ENCODE peak calls at places on chromosomes 5 and 9, in seven cellular contexts. One of them, this sample, is unnamed.

GRCh38 chr5:140165921-140166270 is 9.1 kb upstream of the CYSTM1 start:
- DNase-seq in PC-3: no peak
- DNase-seq in WTC11: no peak
- DNase-seq in Peyer's patch: no peak
- DNase-seq in ovary: no peak
- DNase-seq in iPS-NIHi11: no peak
- DNase-seq in ureter: no peak
- DNase-seq in this sample: no peak

GRCh38 chr5:125081101-125081500 is 334.7 kb upstream of the ZNF608 start:
- DNase-seq in Peyer's patch: no peak
- DNase-seq in WTC11: no peak
- DNase-seq in iPS-NIHi11: no peak
- DNase-seq in ovary: no peak
- DNase-seq in ureter: no peak
- DNase-seq in PC-3: no peak
- DNase-seq in this sample: no peak

GRCh38 chr5:21121213-21121612 is 1133.2 kb upstream of the CDH18 start:
- DNase-seq in ovary: no peak
- DNase-seq in PC-3: no peak
- DNase-seq in WTC11: no peak
- DNase-seq in ureter: no peak
- DNase-seq in Peyer's patch: no peak
- DNase-seq in iPS-NIHi11: no peak
- DNase-seq in this sample: no peak

GRCh38 chr5:105145152-105145551 is 1582.6 kb upstream of the NUDT12 start:
- DNase-seq in ureter: no peak
- DNase-seq in PC-3: no peak
- DNase-seq in iPS-NIHi11: no peak
- DNase-seq in Peyer's patch: no peak
- DNase-seq in WTC11: no peak
- DNase-seq in ovary: no peak
- DNase-seq in this sample: no peak

GRCh38 chr5:746258-746761 is 38.2 kb downstream of the ZDHHC11B start:
- DNase-seq in Peyer's patch: no peak
- DNase-seq in PC-3: no peak
- DNase-seq in ovary: no peak
- DNase-seq in ureter: no peak
- DNase-seq in iPS-NIHi11: no peak
- DNase-seq in WTC11: peak
- DNase-seq in this sample: no peak

GRCh38 chr5:40796487-40796889 is 1.7 kb downstream of the PRKAA1 start:
- DNase-seq in ovary: no peak
- DNase-seq in PC-3: peak
- DNase-seq in Peyer's patch: no peak
- DNase-seq in ureter: no peak
- DNase-seq in WTC11: no peak
- DNase-seq in iPS-NIHi11: no peak
- DNase-seq in this sample: no peak

GRCh38 chr5:1107167-1108007 is 4.5 kb downstream of the SLC12A7 start:
- DNase-seq in WTC11: no peak
- DNase-seq in iPS-NIHi11: no peak
- DNase-seq in ovary: no peak
- DNase-seq in Peyer's patch: peak
- DNase-seq in PC-3: no peak
- DNase-seq in ureter: no peak
- DNase-seq in this sample: no peak

GRCh38 chr5:144742376-144742775 is 571.7 kb downstream of the KCTD16 start:
- DNase-seq in ureter: no peak
- DNase-seq in PC-3: no peak
- DNase-seq in ovary: no peak
- DNase-seq in Peyer's patch: no peak
- DNase-seq in iPS-NIHi11: no peak
- DNase-seq in WTC11: no peak
- DNase-seq in this sample: no peak

GRCh38 chr5:140011297-140011802 is 31.7 kb downstream of the NRG2 start:
- DNase-seq in iPS-NIHi11: no peak
- DNase-seq in Peyer's patch: no peak
- DNase-seq in WTC11: no peak
- DNase-seq in ovary: no peak
- DNase-seq in PC-3: peak
- DNase-seq in ureter: no peak
- DNase-seq in this sample: no peak

GRCh38 chr9:133712221-133713100 is 25.7 kb downstream of the SARDH start:
- DNase-seq in ovary: peak
- DNase-seq in ureter: no peak
- DNase-seq in iPS-NIHi11: no peak
- DNase-seq in WTC11: no peak
- DNase-seq in PC-3: no peak
- DNase-seq in Peyer's patch: no peak
- DNase-seq in this sample: no peak

GRCh38 chr9:98997580-98997979 is 53.9 kb downstream of the COL15A1 start:
- DNase-seq in Peyer's patch: no peak
- DNase-seq in ovary: no peak
- DNase-seq in WTC11: no peak
- DNase-seq in iPS-NIHi11: no peak
- DNase-seq in PC-3: no peak
- DNase-seq in ureter: peak
- DNase-seq in this sample: peak

GRCh38 chr5:60261732-60262131 is 368.2 kb upstream of the PDE4D start:
- DNase-seq in Peyer's patch: no peak
- DNase-seq in ovary: no peak
- DNase-seq in iPS-NIHi11: no peak
- DNase-seq in WTC11: no peak
- DNase-seq in PC-3: no peak
- DNase-seq in ureter: no peak
- DNase-seq in this sample: no peak

GRCh38 chr5:58988938-58989337 is 406.1 kb downstream of the RAB3C start:
- DNase-seq in iPS-NIHi11: no peak
- DNase-seq in PC-3: no peak
- DNase-seq in WTC11: no peak
- DNase-seq in ovary: no peak
- DNase-seq in Peyer's patch: no peak
- DNase-seq in ureter: no peak
- DNase-seq in this sample: no peak

GRCh38 chr5:16983022-16983639 is 47.0 kb upstream of the MYO10 start:
- DNase-seq in ovary: no peak
- DNase-seq in iPS-NIHi11: no peak
- DNase-seq in WTC11: no peak
- DNase-seq in ureter: no peak
- DNase-seq in PC-3: no peak
- DNase-seq in Peyer's patch: peak
- DNase-seq in this sample: no peak

GRCh38 chr9:110532908-110533665 is 46.5 kb downstream of the SVEP1 start:
- DNase-seq in PC-3: no peak
- DNase-seq in iPS-NIHi11: no peak
- DNase-seq in ovary: no peak
- DNase-seq in Peyer's patch: no peak
- DNase-seq in ureter: no peak
- DNase-seq in WTC11: no peak
- DNase-seq in this sample: no peak

GRCh38 chr9:90300901-90301688 is 341.5 kb downstream of the DIRAS2 start:
- DNase-seq in Peyer's patch: peak
- DNase-seq in iPS-NIHi11: peak
- DNase-seq in WTC11: no peak
- DNase-seq in PC-3: peak
- DNase-seq in ureter: peak
- DNase-seq in ovary: no peak
- DNase-seq in this sample: no peak

GRCh38 chr9:95218790-95219189 is 98.7 kb downstream of the FANCC start:
- DNase-seq in Peyer's patch: no peak
- DNase-seq in PC-3: no peak
- DNase-seq in ovary: no peak
- DNase-seq in WTC11: no peak
- DNase-seq in ureter: no peak
- DNase-seq in iPS-NIHi11: no peak
- DNase-seq in this sample: no peak

GRCh38 chr5:31781772-31782171 is 142.8 kb downstream of the PDZD2 start:
- DNase-seq in ureter: no peak
- DNase-seq in WTC11: no peak
- DNase-seq in ovary: no peak
- DNase-seq in PC-3: peak
- DNase-seq in iPS-NIHi11: no peak
- DNase-seq in Peyer's patch: no peak
- DNase-seq in this sample: no peak

GRCh38 chr9:94250456-94250855 is 8.6 kb upstream of the ZNF169 start:
- DNase-seq in WTC11: no peak
- DNase-seq in iPS-NIHi11: no peak
- DNase-seq in Peyer's patch: no peak
- DNase-seq in ureter: no peak
- DNase-seq in PC-3: peak
- DNase-seq in ovary: no peak
- DNase-seq in this sample: no peak